ENCODE peak calls at places on chromosomes 2 and 18, in ten cellular contexts. H, R, O, L, G, Q, K, A, M and D are unnamed samples.

GRCh38 chr2:235149240-235149641 is 197.4 kb downstream of the SH3BP4 start:
- DNase-seq in O (no peak), K (no peak), A (no peak), L (no peak), M (no peak), R (no peak), Q (no peak), H (no peak), G (no peak), D (no peak)

GRCh38 chr18:22607284-22607635 is 189.5 kb upstream of the CTAGE1 start:
- DNase-seq in O (no peak), A (no peak), H (no peak), G (no peak), K (no peak), R (no peak), L (no peak), Q (no peak), M (no peak), D (no peak)

GRCh38 chr2:111072220-111072871 is 48.4 kb upstream of the BCL2L11 start:
- DNase-seq in H (peak), O (no peak), M (no peak), A (peak), R (peak), K (peak), G (no peak), Q (peak), L (no peak), D (no peak)

GRCh38 chr2:31337860-31338259 is 76.7 kb downstream of the XDH start:
- DNase-seq in O (no peak), G (no peak), Q (peak), L (no peak), H (peak), A (peak), R (peak), K (peak), M (no peak), D (no peak)

GRCh38 chr2:217853301-217853881 is 149.4 kb downstream of the TNS1 start:
- DNase-seq in M (no peak), Q (peak), G (no peak), A (peak), O (no peak), H (peak), K (peak), R (peak), L (peak), D (no peak)

GRCh38 chr2:6148887-6149286 is 456.7 kb downstream of the SOX11 start:
- DNase-seq in H (no peak), G (no peak), A (no peak), L (no peak), O (no peak), R (no peak), K (peak), M (no peak), Q (no peak), D (no peak)

GRCh38 chr2:224837066-224837465 is 120.9 kb upstream of the CCDC195 start:
- DNase-seq in L (no peak), Q (peak), K (no peak), G (no peak), H (no peak), M (no peak), R (no peak), A (no peak), O (no peak), D (no peak)

GRCh38 chr18:50161806-50162205 is 33.1 kb downstream of the MYO5B start:
- DNase-seq in Q (no peak), A (no peak), K (no peak), H (no peak), O (no peak), R (peak), L (no peak), M (no peak), G (no peak), D (no peak)

GRCh38 chr2:211077216-211077764 is 520.9 kb downstream of the CPS1 start:
- DNase-seq in H (no peak), A (no peak), K (no peak), G (peak), M (no peak), O (no peak), R (no peak), L (no peak), Q (no peak), D (no peak)

GRCh38 chr2:209713219-209713618 is 58.4 kb upstream of the UNC80 start:
- DNase-seq in Q (no peak), H (no peak), L (no peak), M (no peak), R (no peak), O (no peak), K (no peak), G (no peak), A (no peak), D (no peak)